ENCODE peak calls at places on chromosomes 2 and 18, in four cellular contexts. X, H, F and L are unnamed samples.

GRCh38 chr2:37645836-37646235 is 25.6 kb downstream of the CDC42EP3 start:
- DNase-seq in X (no peak), H (no peak), F (no peak), L (no peak)

GRCh38 chr18:36532394-36532793 is 234.9 kb downstream of the FHOD3 start:
- DNase-seq in X (no peak), H (no peak), F (no peak), L (no peak)

GRCh38 chr18:29378739-29379138 is 1201.8 kb upstream of the CDH2 start:
- DNase-seq in X (no peak), H (no peak), F (no peak), L (no peak)

GRCh38 chr2:56183643-56184499 is at the start of gene CCDC85A:
- DNase-seq in X (peak), H (peak), F (peak), L (peak)

GRCh38 chr18:34746614-34747013 is 36.5 kb downstream of the DTNA start:
- DNase-seq in X (no peak), H (no peak), F (no peak), L (no peak)

GRCh38 chr2:203646266-203646864 is 60.1 kb upstream of the CD28 start:
- DNase-seq in X (no peak), H (no peak), F (no peak), L (no peak)

GRCh38 chr2:241268716-241269445 is 46.6 kb downstream of the HDLBP start:
- DNase-seq in X (no peak), H (no peak), F (no peak), L (no peak)

GRCh38 chr18:64799378-64799777 is 650.5 kb upstream of the LINC00305 start:
- DNase-seq in X (no peak), H (no peak), F (no peak), L (no peak)

GRCh38 chr2:98463988-98464771 is 19.5 kb downstream of the INPP4A start:
- DNase-seq in X (no peak), H (peak), F (no peak), L (peak)

GRCh38 chr2:181264016-181264415 is 193.2 kb upstream of the ITGA4 start:
- DNase-seq in X (no peak), H (no peak), F (no peak), L (no peak)

GRCh38 chr2:45223531-45223930 is 214.3 kb upstream of the SIX2 start:
- DNase-seq in X (no peak), H (no peak), F (no peak), L (no peak)

GRCh38 chr2:157413342-157414035 is 30.4 kb downstream of the CYTIP start:
- DNase-seq in X (no peak), H (no peak), F (no peak), L (no peak)

GRCh38 chr2:12807907-12808810 is 91.4 kb downstream of the TRIB2 start:
- DNase-seq in X (no peak), H (no peak), F (no peak), L (no peak)

GRCh38 chr2:27000995-27001394 is 30.6 kb downstream of the MAPRE3 start:
- DNase-seq in X (no peak), H (no peak), F (no peak), L (no peak)

GRCh38 chr18:50590625-50591024 is 30.7 kb downstream of the MAPK4 start:
- DNase-seq in X (no peak), H (no peak), F (no peak), L (no peak)

GRCh38 chr18:60846396-60846795 is 473.8 kb upstream of the MC4R start:
- DNase-seq in X (no peak), H (no peak), F (no peak), L (no peak)

GRCh38 chr2:2588777-2589176 is 257.7 kb upstream of the MYT1L start:
- DNase-seq in X (no peak), H (no peak), F (no peak), L (peak)

GRCh38 chr2:232839680-232840079 is 30.4 kb upstream of the SNORC start:
- DNase-seq in X (no peak), H (peak), F (no peak), L (peak)

GRCh38 chr2:84077504-84077903 is 381.6 kb downstream of the SUCLG1 start:
- DNase-seq in X (peak), H (no peak), F (peak), L (no peak)

GRCh38 chr2:153354406-153354805 is 124.2 kb downstream of the RPRM start:
- DNase-seq in X (no peak), H (no peak), F (no peak), L (no peak)

GRCh38 chr2:126798276-126799140 is 100.2 kb upstream of the TEX51 start:
- DNase-seq in X (no peak), H (peak), F (no peak), L (peak)

GRCh38 chr2:18949871-18950597 is 360.7 kb upstream of the NT5C1B start:
- DNase-seq in X (no peak), H (no peak), F (no peak), L (no peak)

GRCh38 chr2:177183860-177184259 is 28.7 kb upstream of the HNRNPA3 start:
- DNase-seq in X (no peak), H (no peak), F (no peak), L (no peak)

GRCh38 chr2:233114421-233114861 is 54.3 kb downstream of the INPP5D start:
- DNase-seq in X (no peak), H (peak), F (no peak), L (no peak)

GRCh38 chr2:863732-864450 is 86.8 kb upstream of the SNTG2 start:
- DNase-seq in X (no peak), H (no peak), F (no peak), L (no peak)
- TF ChIP-seq POLR2AphosphoS5 in X (no peak), H (no peak), F (no peak), L (no peak)

GRCh38 chr18:49562481-49563129 is 748 bp downstream of the LIPG start:
- DNase-seq in X (no peak), H (no peak), F (no peak), L (no peak)

GRCh38 chr18:49561127-49561376 is 805 bp upstream of the LIPG start:
- DNase-seq in X (no peak), H (no peak), F (no peak), L (no peak)

GRCh38 chr18:49560277-49561126 is 1.4 kb upstream of the LIPG start:
- DNase-seq in X (no peak), H (no peak), F (no peak), L (no peak)

GRCh38 chr18:49563130-49563540 is 1.3 kb downstream of the LIPG start:
- DNase-seq in X (no peak), H (no peak), F (peak), L (no peak)

DNA sequence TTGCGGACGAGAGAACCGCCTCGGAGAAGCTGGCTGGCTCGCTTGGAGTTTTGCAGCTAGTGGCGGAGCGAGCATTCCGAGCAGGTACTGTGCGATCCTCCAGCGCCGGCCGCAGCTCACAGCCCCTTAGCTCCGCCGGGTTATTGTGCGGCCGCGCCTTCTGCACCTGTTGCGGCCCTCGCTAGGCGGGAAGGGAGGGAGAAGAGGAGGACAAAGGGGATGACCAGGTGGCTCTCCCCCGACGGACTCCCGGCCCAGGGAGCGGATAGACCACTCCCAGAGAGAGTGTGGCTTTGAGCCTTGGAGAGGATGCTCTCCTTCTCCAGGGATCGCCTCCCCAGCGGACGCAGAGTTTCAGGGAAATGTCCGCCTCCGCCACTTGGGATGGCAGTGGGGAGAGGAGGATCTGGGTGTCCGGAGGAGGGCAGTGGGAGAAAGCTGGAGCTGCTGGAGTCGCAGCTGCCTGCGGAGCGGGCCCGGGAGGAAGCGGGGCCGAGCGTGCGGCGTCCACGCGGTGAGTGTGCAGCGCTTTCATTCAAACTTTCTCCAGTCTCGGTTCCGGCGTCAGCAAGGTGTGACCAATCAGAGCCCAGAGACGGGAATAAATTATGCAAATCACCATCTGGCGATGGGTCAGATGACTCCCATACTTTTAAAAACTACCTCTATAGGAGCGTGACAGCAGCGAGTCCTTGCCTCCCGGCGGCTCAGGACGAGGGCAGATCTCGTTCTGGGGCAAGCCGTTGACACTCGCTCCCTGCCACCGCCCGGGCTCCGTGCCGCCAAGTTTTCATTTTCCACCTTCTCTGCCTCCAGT is at the start of gene LIPG:
- DNase-seq in X (peak), H (no peak), F (peak), L (peak)
- TF ChIP-seq POLR2A in X (no peak), H (no peak), F (no peak), L (no peak)

GRCh38 chr2:101991731-101992145 is at the start of gene IL1R2:
- DNase-seq in X (no peak), H (no peak), F (no peak), L (peak)
- TF ChIP-seq POLR2AphosphoS5 in X (no peak), H (no peak), F (no peak), L (peak)

GRCh38 chr2:9205963-9206948 is at the start of gene ASAP2:
- DNase-seq in X (peak), H (peak), F (no peak), L (peak)
- TF ChIP-seq POLR2A in X (peak), H (no peak), F (peak), L (no peak)

GRCh38 chr2:205483122-205483521 is 199.2 kb upstream of the NRP2 start:
- DNase-seq in X (no peak), H (no peak), F (no peak), L (no peak)

GRCh38 chr2:205482399-205483065 is 199.8 kb upstream of the NRP2 start:
- DNase-seq in X (no peak), H (no peak), F (no peak), L (no peak)

GRCh38 chr2:205481861-205482260 is 200.4 kb upstream of the NRP2 start:
- DNase-seq in X (no peak), H (no peak), F (no peak), L (no peak)

GRCh38 chr2:205484717-205485116 is 197.6 kb upstream of the NRP2 start:
- DNase-seq in X (no peak), H (no peak), F (no peak), L (no peak)
- TF ChIP-seq POLR2AphosphoS5 in X (no peak), H (no peak), F (no peak), L (no peak)

GRCh38 chr18:58148954-58149471 is 105.0 kb downstream of the NEDD4L start:
- DNase-seq in X (no peak), H (no peak), F (no peak), L (peak)
- TF ChIP-seq POLR2A in X (no peak), H (no peak), F (no peak), L (no peak)

DNA sequence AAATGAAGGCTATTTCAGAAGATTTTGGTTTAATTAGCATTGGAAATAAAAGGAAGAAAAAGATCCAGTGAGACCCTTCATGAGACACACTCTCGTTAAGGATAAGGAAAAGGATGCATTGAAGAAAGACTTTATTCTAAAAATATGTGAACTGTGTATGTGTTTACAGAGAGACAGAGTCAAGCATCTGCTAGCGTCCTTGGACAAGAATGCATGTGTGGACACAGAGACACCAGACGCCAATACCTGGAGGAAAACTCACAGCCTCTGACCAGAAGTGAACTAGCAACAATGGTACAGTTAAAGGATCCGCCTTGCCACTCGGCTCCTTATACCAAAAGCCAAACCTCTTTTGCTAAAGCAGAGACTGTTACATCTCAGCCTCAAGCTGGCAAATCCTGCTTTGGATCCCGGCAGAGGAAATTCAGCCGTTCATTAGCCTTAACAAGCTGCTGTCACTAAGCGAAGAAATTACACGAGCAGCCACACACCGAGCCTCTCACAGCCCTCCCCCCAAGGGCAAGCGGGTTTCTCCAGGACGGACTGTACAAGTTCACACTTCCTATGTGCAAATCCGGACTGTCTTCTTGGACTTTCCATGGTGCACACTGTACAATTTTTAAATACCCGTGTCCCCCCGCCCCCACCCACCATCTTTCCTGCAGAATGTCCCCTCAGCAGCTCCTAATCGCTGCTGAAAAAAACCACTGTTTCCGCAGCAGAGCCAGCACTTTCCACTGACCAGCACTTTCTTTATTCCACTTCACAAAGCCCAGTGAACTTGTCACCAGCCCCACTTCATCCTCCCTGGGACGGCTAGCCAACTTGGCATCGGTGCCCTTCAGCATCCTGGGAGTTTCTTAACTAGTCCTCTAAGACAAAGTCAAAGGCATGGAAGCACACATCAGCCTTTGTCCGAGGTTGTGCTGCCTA is 1.7 kb downstream of the KLF7 start:
- DNase-seq in X (no peak), H (peak), F (no peak), L (peak)
- TF ChIP-seq POLR2AphosphoS5 in X (no peak), H (no peak), F (no peak), L (peak)

DNA sequence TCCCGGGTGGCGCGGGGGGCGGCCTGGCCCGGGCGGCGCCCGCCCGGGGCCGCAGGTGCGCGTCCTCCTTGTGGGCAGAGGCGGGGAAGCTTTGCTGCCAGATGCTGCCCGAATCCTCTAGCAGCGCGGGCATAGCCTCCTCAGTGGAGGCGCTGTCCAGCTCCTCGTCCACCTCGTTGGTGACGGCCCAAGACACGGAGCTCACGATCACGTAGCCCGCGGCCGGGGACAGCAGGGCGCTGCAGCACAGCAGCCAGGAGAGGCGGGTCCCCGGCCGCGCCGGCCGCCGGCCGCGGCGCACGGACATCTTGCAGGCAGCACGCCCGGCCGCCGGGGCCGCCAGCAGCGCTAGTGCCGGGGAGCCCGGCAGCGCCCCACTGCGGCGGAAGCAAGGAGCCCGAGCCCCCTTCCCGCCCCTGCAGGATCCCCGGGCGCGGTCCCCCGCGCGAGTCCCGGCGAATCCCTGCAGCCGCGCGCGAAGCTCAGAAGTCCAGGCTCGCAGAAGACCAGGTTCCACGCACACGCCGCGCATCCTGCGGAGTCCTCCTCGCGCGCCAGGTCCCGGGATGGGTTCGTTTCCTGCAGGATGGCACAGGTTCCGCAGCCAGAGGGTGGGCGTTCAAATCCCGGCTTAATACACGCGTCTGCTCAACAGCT is at the start of gene CREG2:
- DNase-seq in X (peak), H (peak), F (peak), L (peak)
- TF ChIP-seq POLR2A in X (no peak), H (no peak), F (no peak), L (no peak)

DNA sequence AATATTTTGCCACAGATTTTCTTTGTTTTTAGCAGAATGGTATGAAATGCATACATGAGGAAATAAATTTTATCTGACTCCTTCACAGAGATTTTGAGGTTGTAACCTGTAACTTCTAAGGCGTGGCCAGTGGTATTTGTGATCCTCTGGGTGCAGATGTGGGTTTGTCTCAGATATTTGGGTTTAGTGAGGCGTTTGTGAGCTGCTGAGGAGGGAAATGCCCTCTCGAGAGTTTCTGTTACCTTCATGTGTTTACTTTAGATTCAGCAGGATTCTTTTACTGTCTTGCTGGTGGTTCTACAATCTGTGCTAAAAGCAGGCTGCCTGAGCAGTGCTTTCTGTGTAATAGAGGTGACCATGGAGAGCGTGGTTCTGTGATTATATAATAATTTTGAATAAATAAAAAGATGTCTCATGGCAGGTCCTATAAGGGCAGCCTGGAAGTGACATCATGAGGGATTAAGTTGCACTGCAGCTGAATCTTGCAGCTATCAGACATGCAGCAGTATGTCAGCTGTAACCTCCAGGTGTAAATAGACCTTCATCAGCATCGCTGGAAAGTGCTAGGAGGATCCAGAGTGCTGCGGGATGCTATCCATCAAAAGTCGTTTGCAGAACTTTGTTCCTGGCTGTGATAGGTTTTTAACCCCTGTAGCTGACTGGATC is 34.2 kb downstream of the TANC1 start:
- DNase-seq in X (no peak), H (no peak), F (no peak), L (no peak)
- TF ChIP-seq POLR2AphosphoS5 in X (no peak), H (no peak), F (no peak), L (no peak)